ENCODE peak calls at places on chromosome 6, in five cellular contexts. C is EL; T is T47D; Z is CD4-positive, alpha-beta T cell; B is foreskin melanocyte. D is an unnamed sample.

GRCh38 chr6:170268216-170269129 is 22.4 kb downstream of the DLL1 start:
- DNase-seq in Z (no peak), B (no peak), T (no peak), C (no peak), D (no peak)

GRCh38 chr6:13454286-13455221 is 32.8 kb downstream of the GFOD1 start:
- DNase-seq in T (peak), C (peak), B (peak), Z (peak), D (no peak)

GRCh38 chr6:98835149-98836024 is 1.0 kb downstream of the POU3F2 start:
- DNase-seq in Z (no peak), C (no peak), T (no peak), B (no peak), D (no peak)

GRCh38 chr6:37170273-37171140 is 555 bp downstream of the PIM1 start:
- DNase-seq in T (peak), B (no peak), C (peak), Z (peak), D (peak)

GRCh38 chr6:22829070-22829469 is 259.7 kb downstream of the HDGFL1 start:
- DNase-seq in T (peak), C (no peak), Z (no peak), B (no peak), D (no peak)

GRCh38 chr6:155377061-155377460 is 62.8 kb upstream of the TFB1M start:
- DNase-seq in T (no peak), B (no peak), Z (no peak), C (peak), D (no peak)

GRCh38 chr6:143857651-143858050 is 6.6 kb upstream of the ZC2HC1B start:
- DNase-seq in Z (no peak), B (no peak), C (no peak), T (no peak), D (no peak)

GRCh38 chr6:69796081-69796626 is 656 bp downstream of the LMBRD1 start:
- DNase-seq in Z (peak), T (peak), B (no peak), C (peak), D (peak)

GRCh38 chr6:151675746-151676459 is 131.6 kb upstream of the ESR1 start:
- DNase-seq in B (no peak), C (peak), Z (peak), T (peak), D (peak)

D was measured in A549.